ENCODE peak calls at places on chromosome 13, in nine cellular contexts. K, F, W, R, M, S, B, O and V are unnamed samples.

GRCh38 chr13:96792736-96793444 is 201.4 kb downstream of the OXGR1 start:
- DNase-seq in K (no peak), F (no peak), W (no peak), R (no peak), M (peak; percentile 26), S (no peak), B (peak; percentile 35), O (no peak), V (no peak)

GRCh38 chr13:73258396-73258795 is 199.6 kb downstream of the KLF5 start:
- DNase-seq in K (no peak), F (no peak), W (no peak), R (no peak), M (peak; percentile 61), S (no peak), B (peak; percentile 34), O (no peak), V (no peak)

GRCh38 chr13:20711301-20712044 is 8.0 kb downstream of the IL17D start:
- DNase-seq in K (no peak), F (no peak), W (no peak), R (no peak), M (no peak), S (no peak), B (no peak), O (no peak), V (no peak)

GRCh38 chr13:102825921-102826706 is 19.7 kb upstream of the ERCC5 start:
- DNase-seq in K (peak; percentile 59), F (no peak), W (peak; percentile 89), R (no peak), M (peak; percentile 96), S (no peak), B (peak; percentile 94), O (no peak), V (peak; percentile 85)

GRCh38 chr13:46596501-46596900 is 43.5 kb downstream of the LRCH1 start:
- DNase-seq in K (peak; percentile 92), F (no peak), W (no peak), R (no peak), M (no peak), S (no peak), B (no peak), O (no peak), V (no peak)

GRCh38 chr13:51942189-51942588 is 69.1 kb downstream of the ATP7B start:
- DNase-seq in K (no peak), F (no peak), W (no peak), R (peak; percentile 4), M (no peak), S (no peak), B (no peak), O (no peak), V (no peak)

GRCh38 chr13:40613192-40613818 is 53.1 kb downstream of the FOXO1 start:
- DNase-seq in K (no peak), F (no peak), W (no peak), R (peak; percentile 44), M (no peak), S (peak; percentile 1), B (no peak), O (peak; percentile 34), V (no peak)

GRCh38 chr13:43298799-43299198 is 275.4 kb downstream of the DNAJC15 start:
- DNase-seq in K (no peak), F (no peak), W (no peak), R (no peak), M (no peak), S (no peak), B (no peak), O (no peak), V (no peak)

GRCh38 chr13:30113531-30113930 is 193.8 kb downstream of the KATNAL1 start:
- DNase-seq in K (peak; percentile 57), F (no peak), W (no peak), R (no peak), M (no peak), S (no peak), B (no peak), O (no peak), V (no peak)

GRCh38 chr13:110425444-110425780 is 118.3 kb downstream of the COL4A2 start:
- DNase-seq in K (no peak), F (no peak), W (peak; percentile 89), R (no peak), M (no peak), S (no peak), B (no peak), O (no peak), V (no peak)

GRCh38 chr13:65260938-65261880 is 1968.9 kb downstream of the PCDH9 start:
- DNase-seq in K (peak; percentile 3), F (no peak), W (no peak), R (no peak), M (peak; percentile 7), S (no peak), B (peak; percentile 7), O (no peak), V (no peak)

GRCh38 chr13:99313473-99313872 is 6.3 kb upstream of the GPR183 start:
- DNase-seq in K (no peak), F (no peak), W (no peak), R (no peak), M (peak; percentile 36), S (no peak), B (no peak), O (no peak), V (no peak)

GRCh38 chr13:44884076-44884729 is 105.1 kb downstream of the NUFIP1 start:
- DNase-seq in K (no peak), F (no peak), W (peak; percentile 83), R (no peak), M (peak; percentile 87), S (no peak), B (peak; percentile 82), O (no peak), V (peak; percentile 82)

GRCh38 chr13:28574617-28575142 is 79.8 kb upstream of the FLT1 start:
- DNase-seq in K (peak; percentile 45), F (no peak), W (peak; percentile 98), R (no peak), M (peak; percentile 99), S (no peak), B (peak; percentile 99), O (peak; percentile 43), V (peak; percentile 53)

GRCh38 chr13:24178847-24179845 is 18.6 kb downstream of the SPATA13 start:
- DNase-seq in K (peak; percentile 60), F (no peak), W (peak; percentile 43), R (no peak), M (peak; percentile 38), S (no peak), B (peak; percentile 69), O (no peak), V (no peak)

GRCh38 chr13:36998624-36999041 is 507 bp downstream of the ALG5 start:
- DNase-seq in K (no peak), F (peak; percentile 44), W (no peak), R (peak; percentile 1), M (no peak), S (no peak), B (no peak), O (peak; percentile 18), V (no peak)

GRCh38 chr13:37647038-37647650 is 48.6 kb upstream of the POSTN start:
- DNase-seq in K (no peak), F (no peak), W (no peak), R (no peak), M (peak; percentile 36), S (no peak), B (no peak), O (no peak), V (no peak)

GRCh38 chr13:25731511-25731910 is 320.3 kb downstream of the SHISA2 start:
- DNase-seq in K (no peak), F (no peak), W (no peak), R (no peak), M (no peak), S (no peak), B (no peak), O (no peak), V (no peak)